ENCODE peak calls at places on chromosome 6, in four cellular contexts. T is tibial artery, N is GM04504, R is fibroblast of mammary gland. U is an unnamed sample.

GRCh38 chr6:130766239-130767144 is 60.7 kb upstream of the SMLR1 start:
- DNase-seq in T (no peak), N (no peak), R (no peak), U (no peak)

GRCh38 chr6:15911753-15912504 is 217.0 kb upstream of the MYLIP start:
- DNase-seq in T (no peak), N (no peak), R (no peak), U (peak)

GRCh38 chr6:150693404-150693803 is 93.7 kb downstream of the PLEKHG1 start:
- DNase-seq in T (no peak), N (no peak), R (no peak), U (no peak)

GRCh38 chr6:133242761-133243590 is 1.8 kb downstream of the EYA4 start:
- DNase-seq in T (no peak), N (no peak), R (no peak), U (no peak)

GRCh38 chr6:144185133-144185836 is 35.0 kb downstream of the STX11 start:
- DNase-seq in T (no peak), N (no peak), R (no peak), U (no peak)

GRCh38 chr6:96213768-96214167 is 198.0 kb downstream of the FUT9 start:
- DNase-seq in T (no peak), N (no peak), R (no peak), U (no peak)

GRCh38 chr6:2197177-2197671 is 48.2 kb downstream of the GMDS start:
- DNase-seq in T (peak), N (peak), R (peak), U (no peak)

GRCh38 chr6:912871-913663 is 220.1 kb upstream of the EXOC2 start:
- DNase-seq in T (no peak), N (peak), R (peak), U (no peak)

GRCh38 chr6:25435397-25435985 is 156.3 kb downstream of the CARMIL1 start:
- DNase-seq in T (no peak), N (no peak), R (no peak), U (no peak)

GRCh38 chr6:2687456-2687855 is 63.3 kb downstream of the MYLK4 start:
- DNase-seq in T (no peak), N (no peak), R (peak), U (no peak)

GRCh38 chr6:123208111-123208510 is 212.1 kb downstream of the CLVS2 start:
- DNase-seq in T (no peak), N (no peak), R (no peak), U (no peak)

GRCh38 chr6:137798261-137798660 is 68.8 kb upstream of the TNFAIP3 start:
- DNase-seq in T (no peak), N (no peak), R (no peak), U (no peak)

GRCh38 chr6:34589633-34590139 is 33.6 kb upstream of the SPDEF start:
- DNase-seq in T (no peak), N (no peak), R (no peak), U (no peak)